ENCODE peak calls at places on chromosomes 7 and 10, in four cellular contexts. One of them, this sample, is unnamed.

GRCh38 chr10:4825868-4826787 is at the start of gene AKR1E2:
- DNase-seq in tibial nerve: peak
- DNase-seq in effector memory CD4-positive, alpha-beta T cell: peak
- DNase-seq in uterus: peak
- DNase-seq in this sample: peak

GRCh38 chr7:151623766-151624165 is 104.1 kb upstream of the RHEB start:
- DNase-seq in tibial nerve: no peak
- DNase-seq in effector memory CD4-positive, alpha-beta T cell: no peak
- DNase-seq in uterus: no peak
- DNase-seq in this sample: no peak

GRCh38 chr10:131656446-131656845 is 244.4 kb upstream of the PPP2R2D start:
- DNase-seq in tibial nerve: no peak
- DNase-seq in effector memory CD4-positive, alpha-beta T cell: no peak
- DNase-seq in uterus: no peak
- DNase-seq in this sample: no peak

GRCh38 chr7:158142657-158143056 is 445.0 kb downstream of the PTPRN2 start:
- DNase-seq in tibial nerve: no peak
- DNase-seq in effector memory CD4-positive, alpha-beta T cell: no peak
- DNase-seq in uterus: no peak
- DNase-seq in this sample: no peak

GRCh38 chr7:66847879-66848810 is 72.9 kb upstream of the TMEM248 start:
- DNase-seq in tibial nerve: no peak
- DNase-seq in effector memory CD4-positive, alpha-beta T cell: no peak
- DNase-seq in uterus: no peak
- DNase-seq in this sample: peak

GRCh38 chr7:115984105-115984504 is 46.5 kb downstream of the TFEC start:
- DNase-seq in tibial nerve: no peak
- DNase-seq in effector memory CD4-positive, alpha-beta T cell: no peak
- DNase-seq in uterus: no peak
- DNase-seq in this sample: peak

GRCh38 chr7:139588632-139589031 is 65.1 kb downstream of the CLEC2L start:
- DNase-seq in tibial nerve: no peak
- DNase-seq in effector memory CD4-positive, alpha-beta T cell: no peak
- DNase-seq in uterus: peak
- DNase-seq in this sample: peak

GRCh38 chr7:38615665-38616064 is 15.5 kb downstream of the AMPH start:
- DNase-seq in tibial nerve: no peak
- DNase-seq in effector memory CD4-positive, alpha-beta T cell: no peak
- DNase-seq in uterus: no peak
- DNase-seq in this sample: no peak

GRCh38 chr10:71188201-71188600 is 24.2 kb upstream of the UNC5B start:
- DNase-seq in tibial nerve: no peak
- DNase-seq in effector memory CD4-positive, alpha-beta T cell: no peak
- DNase-seq in uterus: no peak
- DNase-seq in this sample: no peak

GRCh38 chr10:69639291-69640195 is 9.5 kb downstream of the FAM241B start:
- DNase-seq in tibial nerve: peak
- DNase-seq in effector memory CD4-positive, alpha-beta T cell: peak
- DNase-seq in uterus: peak
- DNase-seq in this sample: peak

GRCh38 chr10:5506246-5506645 is 6.9 kb upstream of the CALML5 start:
- DNase-seq in tibial nerve: no peak
- DNase-seq in effector memory CD4-positive, alpha-beta T cell: no peak
- DNase-seq in uterus: no peak
- DNase-seq in this sample: no peak

GRCh38 chr7:131222171-131222570 is 105.5 kb upstream of the MKLN1 start:
- DNase-seq in tibial nerve: no peak
- DNase-seq in effector memory CD4-positive, alpha-beta T cell: no peak
- DNase-seq in uterus: no peak
- DNase-seq in this sample: no peak

GRCh38 chr10:12834721-12835120 is 166.8 kb downstream of the CCDC3 start:
- DNase-seq in tibial nerve: no peak
- DNase-seq in effector memory CD4-positive, alpha-beta T cell: no peak
- DNase-seq in uterus: no peak
- DNase-seq in this sample: no peak

GRCh38 chr7:17774701-17775288 is 165.5 kb downstream of the SNX13 start:
- DNase-seq in tibial nerve: no peak
- DNase-seq in effector memory CD4-positive, alpha-beta T cell: no peak
- DNase-seq in uterus: no peak
- DNase-seq in this sample: no peak

GRCh38 chr10:80202934-80203834 is 2.2 kb downstream of the ANXA11 start:
- DNase-seq in tibial nerve: peak
- DNase-seq in effector memory CD4-positive, alpha-beta T cell: peak
- DNase-seq in uterus: peak
- DNase-seq in this sample: peak

GRCh38 chr10:124703372-124703771 is 40.8 kb downstream of the FAM53B start:
- DNase-seq in tibial nerve: no peak
- DNase-seq in effector memory CD4-positive, alpha-beta T cell: no peak
- DNase-seq in uterus: no peak
- DNase-seq in this sample: no peak

GRCh38 chr7:4214501-4215155 is 467.5 kb upstream of the FOXK1 start:
- DNase-seq in tibial nerve: no peak
- DNase-seq in effector memory CD4-positive, alpha-beta T cell: no peak
- DNase-seq in uterus: no peak
- DNase-seq in this sample: no peak

GRCh38 chr7:36526720-36527548 is 137.3 kb downstream of the ANLN start:
- DNase-seq in tibial nerve: no peak
- DNase-seq in effector memory CD4-positive, alpha-beta T cell: no peak
- DNase-seq in uterus: no peak
- DNase-seq in this sample: peak

GRCh38 chr7:128410092-128410665 is 397 bp upstream of the IMPDH1 start:
- DNase-seq in tibial nerve: peak
- DNase-seq in effector memory CD4-positive, alpha-beta T cell: peak
- DNase-seq in uterus: no peak
- DNase-seq in this sample: peak

GRCh38 chr10:79221110-79222051 is 125.9 kb upstream of the PPIF start:
- DNase-seq in tibial nerve: peak
- DNase-seq in effector memory CD4-positive, alpha-beta T cell: no peak
- DNase-seq in uterus: peak
- DNase-seq in this sample: peak

GRCh38 chr10:118259288-118259906 is 82.7 kb downstream of the FAM204A start:
- DNase-seq in tibial nerve: no peak
- DNase-seq in effector memory CD4-positive, alpha-beta T cell: no peak
- DNase-seq in uterus: no peak
- DNase-seq in this sample: no peak

GRCh38 chr7:150368884-150369739 is 490 bp downstream of the REPIN1 start:
- DNase-seq in tibial nerve: peak
- DNase-seq in effector memory CD4-positive, alpha-beta T cell: peak
- DNase-seq in uterus: peak
- DNase-seq in this sample: no peak

GRCh38 chr7:140044251-140044650 is 18.5 kb downstream of the PARP12 start:
- DNase-seq in tibial nerve: no peak
- DNase-seq in effector memory CD4-positive, alpha-beta T cell: no peak
- DNase-seq in uterus: no peak
- DNase-seq in this sample: no peak

GRCh38 chr10:114103286-114103685 is 59.6 kb downstream of the ADRB1 start:
- DNase-seq in tibial nerve: no peak
- DNase-seq in effector memory CD4-positive, alpha-beta T cell: no peak
- DNase-seq in uterus: no peak
- DNase-seq in this sample: peak

GRCh38 chr7:31814187-31814586 is 127.2 kb downstream of the PPP1R17 start:
- DNase-seq in tibial nerve: no peak
- DNase-seq in effector memory CD4-positive, alpha-beta T cell: no peak
- DNase-seq in uterus: no peak
- DNase-seq in this sample: no peak

GRCh38 chr7:97819161-97819560 is 53.0 kb downstream of the ASNS start:
- DNase-seq in tibial nerve: no peak
- DNase-seq in effector memory CD4-positive, alpha-beta T cell: no peak
- DNase-seq in uterus: no peak
- DNase-seq in this sample: no peak

GRCh38 chr10:31384589-31384949 is 65.6 kb downstream of the ZEB1 start:
- DNase-seq in tibial nerve: no peak
- DNase-seq in effector memory CD4-positive, alpha-beta T cell: no peak
- DNase-seq in uterus: no peak
- DNase-seq in this sample: no peak
- H3K4me3 ChIP-seq in tibial nerve: no peak
- H3K4me3 ChIP-seq in effector memory CD4-positive, alpha-beta T cell: no peak
- H3K4me3 ChIP-seq in uterus: no peak
- H3K4me3 ChIP-seq in this sample: no peak

GRCh38 chr10:58830748-58831147 is 318.1 kb downstream of the BICC1 start:
- DNase-seq in tibial nerve: no peak
- DNase-seq in effector memory CD4-positive, alpha-beta T cell: no peak
- DNase-seq in uterus: no peak
- DNase-seq in this sample: no peak
- H3K4me3 ChIP-seq in tibial nerve: no peak
- H3K4me3 ChIP-seq in effector memory CD4-positive, alpha-beta T cell: no peak
- H3K4me3 ChIP-seq in uterus: no peak
- H3K4me3 ChIP-seq in this sample: no peak

DNA sequence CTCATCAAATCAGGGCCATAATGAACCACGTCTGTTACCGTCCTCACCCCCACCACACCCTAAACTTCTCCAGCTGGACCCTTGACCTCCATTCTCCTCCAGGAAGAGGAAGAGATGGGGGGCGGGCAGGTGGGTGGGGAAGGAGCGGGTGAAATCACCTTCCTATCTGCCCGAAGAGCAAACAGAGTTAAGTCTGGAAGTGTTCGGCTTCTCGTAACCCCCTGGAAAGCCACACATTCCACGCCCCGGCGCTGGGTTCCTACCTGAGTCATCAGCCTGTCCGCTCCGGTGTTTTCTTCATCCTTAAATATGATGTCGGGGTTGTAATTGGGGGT is 736 bp downstream of the SHH start:
- DNase-seq in tibial nerve: no peak
- DNase-seq in effector memory CD4-positive, alpha-beta T cell: no peak
- DNase-seq in uterus: no peak
- DNase-seq in this sample: no peak
- H3K4me3 ChIP-seq in tibial nerve: peak
- H3K4me3 ChIP-seq in effector memory CD4-positive, alpha-beta T cell: no peak
- H3K4me3 ChIP-seq in uterus: no peak
- H3K4me3 ChIP-seq in this sample: peak

DNA sequence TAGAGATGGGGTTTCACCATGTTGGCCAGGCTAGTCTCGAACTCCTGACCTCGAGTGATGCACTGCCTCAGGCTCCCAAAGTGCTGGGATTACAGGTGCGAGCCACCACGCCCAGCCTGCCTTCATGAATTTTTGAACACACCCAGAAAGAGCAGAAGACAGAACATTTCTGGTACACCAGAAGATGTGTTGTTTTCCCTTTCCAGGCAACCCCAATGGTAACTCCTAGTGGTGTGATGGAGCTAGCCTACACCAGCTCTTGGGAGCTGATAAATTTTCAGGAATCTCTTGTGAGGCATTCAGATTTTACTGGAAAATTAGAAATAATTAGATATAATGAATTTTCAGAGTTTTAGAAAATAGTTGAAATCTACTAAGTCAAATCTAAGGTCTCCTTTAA is 904 bp upstream of the CCDC7 start:
- DNase-seq in tibial nerve: no peak
- DNase-seq in effector memory CD4-positive, alpha-beta T cell: no peak
- DNase-seq in uterus: no peak
- DNase-seq in this sample: no peak
- H3K4me3 ChIP-seq in tibial nerve: peak
- H3K4me3 ChIP-seq in effector memory CD4-positive, alpha-beta T cell: no peak
- H3K4me3 ChIP-seq in uterus: no peak
- H3K4me3 ChIP-seq in this sample: peak

DNA sequence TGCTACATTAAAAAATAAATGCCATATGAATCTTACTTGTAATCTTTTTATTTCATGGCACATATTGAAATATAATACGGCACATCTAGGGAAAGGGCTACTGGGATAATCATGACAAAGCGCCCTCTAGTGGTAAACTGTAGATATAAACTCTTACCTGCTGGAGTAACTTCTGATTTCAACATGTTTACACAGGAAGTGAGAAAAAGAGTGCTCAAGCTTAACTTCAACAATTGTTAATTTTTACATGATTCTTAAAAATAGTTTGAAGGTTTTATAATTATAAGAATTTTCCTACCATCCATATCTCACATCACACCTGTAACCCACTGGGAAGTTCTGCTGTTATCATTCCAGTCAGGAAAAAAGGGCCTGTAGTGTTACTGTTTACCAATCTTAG is 2.0 kb upstream of the HEPACAM2 start:
- DNase-seq in tibial nerve: no peak
- DNase-seq in effector memory CD4-positive, alpha-beta T cell: no peak
- DNase-seq in uterus: no peak
- DNase-seq in this sample: peak
- H3K4me3 ChIP-seq in tibial nerve: no peak
- H3K4me3 ChIP-seq in effector memory CD4-positive, alpha-beta T cell: no peak
- H3K4me3 ChIP-seq in uterus: no peak
- H3K4me3 ChIP-seq in this sample: no peak

GRCh38 chr7:43649755-43650274 is 66.9 kb downstream of the STK17A start:
- DNase-seq in tibial nerve: no peak
- DNase-seq in effector memory CD4-positive, alpha-beta T cell: peak
- DNase-seq in uterus: no peak
- DNase-seq in this sample: no peak

GRCh38 chr7:43647314-43647691 is 64.4 kb downstream of the STK17A start:
- DNase-seq in tibial nerve: no peak
- DNase-seq in effector memory CD4-positive, alpha-beta T cell: no peak
- DNase-seq in uterus: no peak
- DNase-seq in this sample: peak

GRCh38 chr7:43648725-43649406 is 66.0 kb downstream of the STK17A start:
- DNase-seq in tibial nerve: no peak
- DNase-seq in effector memory CD4-positive, alpha-beta T cell: peak
- DNase-seq in uterus: no peak
- DNase-seq in this sample: peak

GRCh38 chr7:43646603-43647313 is 63.9 kb downstream of the STK17A start:
- DNase-seq in tibial nerve: no peak
- DNase-seq in effector memory CD4-positive, alpha-beta T cell: no peak
- DNase-seq in uterus: no peak
- DNase-seq in this sample: no peak

DNA sequence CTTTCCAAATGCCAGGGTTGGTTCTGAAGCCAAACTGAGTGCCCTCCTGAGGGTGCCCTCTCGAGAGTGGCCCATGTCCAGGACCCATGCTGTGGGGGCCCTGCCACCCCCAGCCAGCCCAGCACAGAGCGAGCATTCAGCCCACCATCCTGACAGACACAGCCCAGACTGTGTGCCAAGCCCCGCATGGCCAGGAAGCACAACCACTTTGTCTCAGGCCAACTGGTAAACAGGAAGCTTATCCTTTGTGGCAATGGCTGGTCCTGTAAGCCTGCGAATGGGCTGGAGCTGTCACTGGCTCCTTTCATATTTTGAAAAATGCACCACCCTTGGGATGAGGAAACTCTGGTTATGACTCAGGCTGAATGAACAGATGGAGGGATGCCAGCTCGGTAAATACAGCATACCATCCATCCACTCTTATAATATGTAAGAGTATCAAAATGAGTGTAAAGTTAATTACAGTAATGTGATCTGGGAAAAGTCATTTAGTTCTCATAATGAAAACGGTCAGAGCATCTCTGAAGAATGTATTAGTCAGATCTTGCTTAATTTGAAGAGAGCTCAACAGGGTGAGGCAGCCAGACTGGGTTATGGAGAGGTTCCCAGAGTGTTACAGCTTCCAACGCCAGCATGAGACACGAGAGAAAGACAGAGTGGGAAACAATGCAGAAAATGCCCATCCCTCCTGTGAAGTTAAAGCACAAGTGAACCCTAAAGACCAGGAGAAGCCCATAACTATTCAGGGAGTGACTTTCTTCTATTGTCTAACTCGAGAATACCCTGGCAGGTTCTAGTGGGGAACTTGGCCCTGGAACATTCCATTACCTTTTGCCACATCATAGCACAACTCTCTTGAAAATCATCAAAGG is 65.1 kb downstream of the STK17A start:
- DNase-seq in tibial nerve: peak
- DNase-seq in effector memory CD4-positive, alpha-beta T cell: peak
- DNase-seq in uterus: peak
- DNase-seq in this sample: peak
- H3K4me3 ChIP-seq in tibial nerve: peak
- H3K4me3 ChIP-seq in effector memory CD4-positive, alpha-beta T cell: peak
- H3K4me3 ChIP-seq in uterus: no peak
- H3K4me3 ChIP-seq in this sample: peak

This sample was measured in skeletal muscle cell.